ENCODE peak calls at places on chromosome 10, in four cellular contexts. Q is CD4-positive, alpha-beta memory T cell; T is WERI-Rb-1; S is T-helper 2 cell. A is an unnamed sample.

GRCh38 chr10:33122014-33122788 is 164.2 kb upstream of the ITGB1 start:
- DNase-seq in Q (no peak), T (no peak), S (no peak), A (peak; percentile 42)

GRCh38 chr10:26755443-26755903 is 58.0 kb downstream of the PDSS1 start:
- DNase-seq in T (no peak), S (no peak), Q (no peak), A (no peak)

GRCh38 chr10:51250278-51250914 is 176.1 kb downstream of the PRKG1 start:
- DNase-seq in T (no peak), Q (no peak), S (no peak), A (no peak)

GRCh38 chr10:12396567-12396966 is 47.2 kb downstream of the CAMK1D start:
- DNase-seq in S (no peak), T (peak; percentile 83), Q (no peak), A (no peak)

GRCh38 chr10:24681476-24682088 is 42.1 kb downstream of the ARHGAP21 start:
- DNase-seq in Q (no peak), T (peak; percentile 6), S (no peak), A (no peak)

GRCh38 chr10:96073722-96074121 is 30.3 kb downstream of the CCNJ start:
- DNase-seq in Q (no peak), T (no peak), S (peak; percentile 1), A (no peak)

GRCh38 chr10:82827901-82828300 is 952.9 kb downstream of the NRG3 start:
- DNase-seq in T (no peak), Q (no peak), S (no peak), A (no peak)

GRCh38 chr10:1183033-1183396 is 126.8 kb downstream of the WDR37 start:
- DNase-seq in T (no peak), Q (no peak), S (no peak), A (no peak)

GRCh38 chr10:59237775-59238174 is 61.3 kb downstream of the PHYHIPL start:
- DNase-seq in T (no peak), Q (no peak), S (no peak), A (no peak)

GRCh38 chr10:3064423-3064822 is 2.9 kb upstream of the PFKP start:
- DNase-seq in T (no peak), S (no peak), Q (no peak), A (no peak)

GRCh38 chr10:85862771-85863170 is 503.8 kb downstream of the GRID1 start:
- DNase-seq in S (no peak), T (no peak), Q (no peak), A (no peak)

GRCh38 chr10:1726861-1727260 is 10.5 kb downstream of the ADARB2 start:
- DNase-seq in Q (no peak), S (no peak), T (no peak), A (no peak)

GRCh38 chr10:86732771-86733170 is 23.6 kb upstream of the BMPR1A start:
- DNase-seq in T (no peak), S (no peak), Q (no peak), A (no peak)

GRCh38 chr10:132386419-132386831 is 10.6 kb upstream of the PWWP2B start:
- DNase-seq in S (no peak), Q (no peak), T (no peak), A (no peak)

GRCh38 chr10:93495654-93496321 is 624 bp upstream of the CEP55 start:
- DNase-seq in Q (no peak), T (peak; percentile 68), S (no peak), A (peak; percentile 37)

GRCh38 chr10:14450041-14450491 is 119.3 kb upstream of the FRMD4A start:
- DNase-seq in Q (no peak), T (no peak), S (no peak), A (no peak)

GRCh38 chr10:5890519-5890878 is 456 bp downstream of the FBH1 start:
- DNase-seq in Q (peak; percentile 16), S (no peak), T (peak; percentile 9), A (no peak)

GRCh38 chr10:56823849-56824248 is 462.8 kb upstream of the ZWINT start:
- DNase-seq in Q (no peak), S (no peak), T (peak; percentile 11), A (no peak)

GRCh38 chr10:30554443-30554831 is 75.1 kb downstream of the LYZL2 start:
- DNase-seq in T (no peak), S (no peak), Q (no peak), A (no peak)

GRCh38 chr10:81873932-81874816 is 820 bp upstream of the NRG3 start:
- DNase-seq in T (peak; percentile 78), Q (no peak), S (no peak), A (no peak)

GRCh38 chr10:131972474-131973071 is 9.2 kb downstream of the BNIP3 start:
- DNase-seq in T (no peak), S (peak; percentile 39), Q (peak; percentile 61), A (peak; percentile 11)

GRCh38 chr10:111532139-111532538 is 455.3 kb downstream of the ADRA2A start:
- DNase-seq in Q (no peak), T (no peak), S (no peak), A (no peak)

GRCh38 chr10:125107166-125107949 is 53.0 kb downstream of the CTBP2 start:
- DNase-seq in T (no peak), Q (no peak), S (no peak), A (no peak)